ENCODE peak calls at places on chromosomes 1 and 21, in five cellular contexts. Y, W, Z, V and D are unnamed samples.

GRCh38 chr1:229556551-229556950 is 2.0 kb downstream of the ABCB10 start:
- DNase-seq in Z (no peak), Y (no peak), W (no peak), V (no peak), D (no peak)

GRCh38 chr1:46413596-46413985 is 19.5 kb downstream of the FAAH start:
- DNase-seq in Y (no peak), W (no peak), Z (no peak), V (peak; percentile 45), D (peak; percentile 22)

GRCh38 chr1:168179411-168180147 is 817 bp downstream of the TIPRL start:
- DNase-seq in Z (no peak), W (no peak), V (peak; percentile 26), Y (no peak), D (peak; percentile 8)

GRCh38 chr21:25453524-25453923 is 153.8 kb downstream of the MRPL39 start:
- DNase-seq in W (no peak), Y (no peak), Z (no peak), V (no peak), D (no peak)

GRCh38 chr1:61960999-61961398 is 218.7 kb downstream of the PATJ start:
- DNase-seq in Z (no peak), W (no peak), Y (no peak), V (no peak), D (no peak)

GRCh38 chr1:24151175-24151533 is 8.2 kb upstream of the IL22RA1 start:
- DNase-seq in Y (no peak), V (no peak), Z (peak; percentile 58), W (no peak), D (peak; percentile 54)

GRCh38 chr1:206498685-206499084 is 8.6 kb upstream of the RASSF5 start:
- DNase-seq in Y (no peak), W (no peak), Z (no peak), V (no peak), D (no peak)

GRCh38 chr1:1032428-1032827 is 12.5 kb downstream of the AGRN start:
- DNase-seq in W (no peak), Y (no peak), Z (no peak), V (no peak), D (no peak)

GRCh38 chr1:208223136-208223535 is 21.0 kb downstream of the PLXNA2 start:
- DNase-seq in Y (no peak), V (no peak), Z (no peak), W (no peak), D (no peak)

GRCh38 chr21:43304206-43304605 is 122.7 kb downstream of the SIK1 start:
- DNase-seq in W (peak; percentile 7), Z (no peak), V (no peak), Y (no peak), D (no peak)

GRCh38 chr1:54260810-54261209 is 60.8 kb downstream of the MRPL37 start:
- DNase-seq in Y (no peak), Z (no peak), V (no peak), W (no peak), D (no peak)

GRCh38 chr1:213719462-213719861 is 268.3 kb upstream of the PROX1 start:
- DNase-seq in W (no peak), V (no peak), Y (no peak), Z (no peak), D (no peak)

GRCh38 chr1:36088265-36088576 is 471 bp upstream of the ADPRS start:
- DNase-seq in Z (no peak), W (no peak), Y (no peak), V (no peak), D (no peak)

GRCh38 chr1:16348414-16349182 is 3.7 kb downstream of the FBXO42 start:
- DNase-seq in Z (no peak), W (no peak), Y (no peak), V (no peak), D (no peak)

GRCh38 chr1:100606438-100606837 is 68.5 kb downstream of the GPR88 start:
- DNase-seq in Z (no peak), V (no peak), Y (peak; percentile 47), W (peak; percentile 24), D (peak; percentile 40)

GRCh38 chr1:215007880-215008279 is 74.7 kb upstream of the KCNK2 start:
- DNase-seq in Z (no peak), W (no peak), Y (no peak), V (no peak), D (no peak)

GRCh38 chr1:23585321-23586022 is 26.2 kb upstream of the ID3 start:
- DNase-seq in W (no peak), Z (no peak), Y (no peak), V (peak; percentile 81), D (no peak)

GRCh38 chr1:54968581-54968980 is 11.8 kb upstream of the TMEM61 start:
- DNase-seq in W (no peak), V (no peak), Z (no peak), Y (no peak), D (no peak)

GRCh38 chr1:238823416-238823815 is 563.0 kb upstream of the CHRM3 start:
- DNase-seq in Y (no peak), W (no peak), Z (no peak), V (no peak), D (no peak)

GRCh38 chr1:7454052-7454815 is 316.9 kb upstream of the VAMP3 start:
- DNase-seq in Z (no peak), V (no peak), Y (peak; percentile 17), W (peak; percentile 31), D (peak; percentile 48)

GRCh38 chr21:29218749-29219148 is 80.0 kb upstream of the BACH1 start:
- DNase-seq in Z (no peak), Y (no peak), V (no peak), W (no peak), D (peak; percentile 30)

GRCh38 chr1:159067699-159068621 is 8.6 kb downstream of the AIM2 start:
- DNase-seq in W (no peak), V (no peak), Z (no peak), Y (no peak), D (no peak)

GRCh38 chr1:25544819-25545218 is 1.4 kb downstream of the LDLRAP1 start:
- DNase-seq in V (no peak), Y (peak; percentile 55), W (no peak), Z (no peak), D (no peak)

GRCh38 chr1:94285026-94285654 is 47.8 kb upstream of the ARHGAP29 start:
- DNase-seq in V (no peak), W (no peak), Y (no peak), Z (no peak), D (no peak)

GRCh38 chr1:111944121-111944785 is 45.2 kb downstream of the KCND3 start:
- DNase-seq in V (no peak), W (peak; percentile 64), Y (peak; percentile 61), Z (no peak), D (no peak)

GRCh38 chr1:241770115-241770514 is 77.9 kb upstream of the EXO1 start:
- DNase-seq in W (no peak), V (no peak), Z (no peak), Y (no peak), D (no peak)

GRCh38 chr1:37305108-37305507 is 169.3 kb upstream of the ZC3H12A start:
- DNase-seq in V (no peak), W (no peak), Y (no peak), Z (no peak), D (no peak)

GRCh38 chr21:41064951-41065350 is 103.0 kb upstream of the BACE2 start:
- DNase-seq in Z (no peak), Y (no peak), W (no peak), V (no peak), D (no peak)

GRCh38 chr1:151364996-151365395 is 7.5 kb downstream of the SELENBP1 start:
- DNase-seq in V (no peak), W (no peak), Z (no peak), Y (no peak), D (no peak)
- TF ChIP-seq CTCF in V (no peak), W (no peak), Z (no peak), Y (no peak), D (peak; percentile 36)

GRCh38 chr1:205122489-205122882 is 708 bp upstream of the RBBP5 start:
- DNase-seq in V (no peak), Z (no peak), W (no peak), Y (no peak), D (no peak)
- TF ChIP-seq CTCF in V (peak; percentile 25), Z (no peak), W (no peak), Y (peak; percentile 14), D (no peak)

GRCh38 chr1:14380408-14380807 is 218.1 kb upstream of the KAZN start:
- DNase-seq in V (no peak), W (no peak), Y (no peak), Z (no peak), D (no peak)
- TF ChIP-seq CTCF in V (no peak), W (no peak), Y (no peak), Z (no peak), D (no peak)

DNA sequence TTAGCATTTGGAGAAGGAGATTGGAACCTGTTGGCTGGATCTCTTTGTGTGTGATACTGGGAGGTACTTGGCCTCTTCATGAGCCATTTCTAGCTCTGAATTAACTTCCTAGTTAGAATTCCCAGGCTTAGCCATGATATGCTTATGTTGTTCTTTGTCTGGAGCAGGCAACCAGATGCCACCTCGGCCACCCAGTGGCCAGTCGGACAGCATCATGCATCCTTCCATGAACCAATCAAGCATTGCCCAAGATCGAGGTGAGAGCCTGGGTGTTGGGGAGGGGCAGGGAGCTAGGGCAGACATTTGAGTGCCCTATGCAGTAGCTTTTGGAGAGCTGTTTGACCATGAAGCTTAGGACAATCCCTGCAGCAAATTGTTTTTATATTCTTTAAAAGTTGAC is 26.5 kb upstream of the PIGV start:
- DNase-seq in Y (no peak), V (no peak), W (no peak), Z (no peak), D (no peak)
- TF ChIP-seq CTCF in Y (peak; percentile 28), V (no peak), W (peak; percentile 12), Z (peak; percentile 31), D (no peak)